ENCODE peak calls at places on chromosome 13, in eight cellular contexts. I is HepG2, U is GM23248, N is SK-N-SH, A is mesendoderm, H is neuronal stem cell, C is mammary epithelial cell, R is astrocyte. Q is an unnamed sample. For H3K4me1 and H3K36me3, the result is how much of the 10 kb centered on the place peaks cover.

GRCh38 chr13:48235814-48236135 is 2.8 kb downstream of the ITM2B start:
- DNase-seq in H (no peak), U (peak), R (no peak), N (no peak), A (no peak), C (no peak), I (no peak), Q (no peak)

GRCh38 chr13:75365724-75366173 is 116.2 kb downstream of the TBC1D4 start:
- DNase-seq in A (peak), R (peak), H (no peak), U (peak), C (peak), I (no peak), N (no peak), Q (peak)

GRCh38 chr13:42740753-42741152 is 40.6 kb upstream of the FAM216B start:
- DNase-seq in H (no peak), A (no peak), C (no peak), I (no peak), R (no peak), U (peak), N (peak), Q (no peak)

GRCh38 chr13:96817336-96817941 is 176.8 kb downstream of the OXGR1 start:
- DNase-seq in C (peak), H (peak), U (peak), I (peak), N (peak), A (peak), R (no peak), Q (peak)

GRCh38 chr13:23586336-23586735 is 16.1 kb downstream of the TNFRSF19 start:
- DNase-seq in U (no peak), I (no peak), H (no peak), C (no peak), N (no peak), R (no peak), A (no peak), Q (no peak)

GRCh38 chr13:95644611-95645052 is at the start of gene DZIP1:
- DNase-seq in U (peak), R (peak), C (peak), I (peak), N (peak), A (peak), H (peak), Q (peak)

GRCh38 chr13:23899555-23899954 is 2.3 kb upstream of the C1QTNF9B start:
- DNase-seq in A (no peak), I (peak), R (peak), U (peak), N (peak), H (no peak), C (peak), Q (peak)

GRCh38 chr13:36476661-36477060 is 44.4 kb downstream of the CCNA1 start:
- DNase-seq in N (no peak), A (no peak), H (no peak), R (peak), C (no peak), U (no peak), I (no peak), Q (no peak)

GRCh38 chr13:100175078-100175802 is 86.3 kb downstream of the PCCA start:
- DNase-seq in H (no peak), U (no peak), R (no peak), A (no peak), C (no peak), I (no peak), N (no peak), Q (no peak)

GRCh38 chr13:74061939-74062595 is 72.1 kb downstream of the KLF12 start:
- DNase-seq in A (no peak), U (peak), N (peak), H (no peak), C (no peak), I (no peak), R (peak), Q (peak)

GRCh38 chr13:45861352-45861751 is 9.8 kb upstream of the SIAH3 start:
- DNase-seq in I (no peak), N (no peak), R (no peak), C (peak), A (no peak), H (no peak), U (no peak), Q (peak)

GRCh38 chr13:51801631-51802099 is 2.3 kb downstream of the DHRS12 start:
- DNase-seq in C (peak), I (no peak), A (peak), H (peak), N (peak), U (peak), R (no peak), Q (no peak)

GRCh38 chr13:26555413-26555812 is 2.1 kb upstream of the WASF3 start:
- DNase-seq in R (no peak), C (no peak), N (no peak), I (no peak), U (no peak), H (no peak), A (peak), Q (no peak)

GRCh38 chr13:56736966-56737365 is 403.8 kb upstream of the PRR20A start:
- DNase-seq in H (no peak), R (no peak), N (no peak), I (no peak), U (no peak), A (no peak), C (no peak), Q (no peak)

GRCh38 chr13:25037057-25037813 is 58.7 kb upstream of the PABPC3 start:
- DNase-seq in A (peak), R (peak), N (peak), U (peak), H (peak), I (peak), C (peak), Q (peak)

GRCh38 chr13:88751994-88752393 is 1080.8 kb downstream of the SLITRK5 start:
- DNase-seq in A (no peak), U (no peak), C (no peak), H (no peak), N (no peak), R (no peak), I (no peak), Q (no peak)

GRCh38 chr13:54301085-54301484 is 1272.5 kb downstream of the OLFM4 start:
- DNase-seq in R (no peak), N (no peak), H (no peak), I (no peak), A (peak), U (no peak), C (no peak), Q (no peak)

GRCh38 chr13:74272826-74273225 is 138.6 kb upstream of the KLF12 start:
- DNase-seq in I (no peak), H (no peak), N (no peak), C (no peak), A (no peak), U (no peak), R (no peak), Q (peak)

GRCh38 chr13:100138859-100139491 is 50.1 kb downstream of the PCCA start:
- DNase-seq in C (peak), R (no peak), A (no peak), H (no peak), U (peak), I (no peak), N (no peak), Q (no peak)

GRCh38 chr13:110249326-110249725 is 57.6 kb downstream of the COL4A1 start:
- DNase-seq in I (no peak), R (no peak), A (no peak), N (no peak), C (no peak), U (no peak), H (no peak), Q (no peak)

GRCh38 chr13:45113809-45114208 is 6.5 kb upstream of the GTF2F2 start:
- DNase-seq in U (no peak), C (no peak), A (no peak), N (no peak), R (no peak), H (no peak), I (no peak), Q (no peak)

GRCh38 chr13:57629391-57629804 is 2.1 kb upstream of the PCDH17 start:
- DNase-seq in N (peak), R (peak), I (no peak), A (no peak), C (no peak), H (no peak), U (peak), Q (peak)

GRCh38 chr13:44969858-44970484 is 19.3 kb downstream of the NUFIP1 start:
- DNase-seq in C (peak), R (peak), A (peak), N (peak), H (peak), U (peak), I (peak), Q (peak)

GRCh38 chr13:33931397-33931987 is 113.5 kb downstream of the RFC3 start:
- DNase-seq in C (peak), N (peak), A (peak), U (peak), H (peak), R (peak), I (peak), Q (peak)

GRCh38 chr13:79194272-79194671 is 211.8 kb downstream of the RBM26 start:
- DNase-seq in A (no peak), I (no peak), N (no peak), H (no peak), C (no peak), U (no peak), R (no peak), Q (no peak)

GRCh38 chr13:57665471-57665870 is 33.9 kb downstream of the PCDH17 start:
- DNase-seq in R (peak), N (no peak), C (no peak), U (no peak), A (no peak), H (no peak), I (no peak), Q (no peak)

GRCh38 chr13:41056194-41056593 is 5.1 kb upstream of the WBP4 start:
- DNase-seq in U (no peak), I (no peak), H (no peak), C (no peak), N (no peak), R (no peak), A (no peak), Q (no peak)
- H3K4me1 ChIP-seq in U (half or more), I (half or more), H (under half), C (under half), N (under half), R (under half), A (under half), Q (half or more)

DNA sequence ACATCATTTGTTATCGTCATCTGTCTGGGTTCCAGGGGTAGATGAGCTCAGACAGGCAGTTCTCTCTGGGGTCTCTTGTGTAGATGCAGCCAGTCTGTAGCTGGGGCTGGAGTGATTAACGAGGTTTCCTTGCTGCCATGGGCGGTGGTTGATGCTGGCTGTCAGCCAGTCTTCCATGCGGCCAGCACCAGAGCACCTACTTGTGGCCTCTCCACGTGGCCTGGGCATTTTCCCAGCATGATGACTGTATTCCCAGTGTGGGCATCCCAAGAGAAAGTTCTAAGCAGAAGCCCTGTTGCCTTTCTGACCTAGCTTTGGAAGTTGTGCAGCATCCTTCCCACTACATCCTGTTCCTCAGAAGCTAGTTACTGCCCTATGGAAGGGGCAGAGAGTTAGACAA is 10.8 kb downstream of the ERCC5 start:
- DNase-seq in N (no peak), H (no peak), R (peak), A (no peak), I (no peak), C (peak), U (peak), Q (no peak)
- H3K36me3 ChIP-seq in N (half or more), H (under half), R (half or more), A (under half), I (half or more), C (under half), U (half or more), Q (half or more)

DNA sequence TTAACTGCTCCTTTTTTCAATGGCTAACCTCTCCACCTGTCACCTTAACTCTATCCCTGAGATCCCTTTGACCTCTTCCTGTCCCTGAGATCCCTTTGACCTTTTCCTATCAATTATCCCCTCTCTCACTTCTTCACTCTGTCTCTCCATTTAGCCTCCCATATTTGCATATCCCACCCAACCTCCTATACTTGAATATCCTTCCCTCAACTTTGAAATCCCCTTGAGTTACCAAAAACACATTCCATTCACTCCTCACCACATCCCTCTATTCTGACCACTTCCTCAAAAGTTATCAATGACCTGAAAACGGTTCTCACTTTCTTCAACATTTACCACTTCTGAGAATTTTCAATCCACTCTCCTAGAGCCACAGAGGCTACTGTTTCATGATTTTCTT is 3.0 kb downstream of the MYCBP2 start:
- DNase-seq in N (no peak), R (no peak), A (no peak), C (no peak), I (no peak), H (no peak), U (no peak), Q (no peak)
- H3K9ac ChIP-seq in N (no peak), R (no peak), A (no peak), C (no peak), I (no peak), H (no peak), U (no peak), Q (peak)

DNA sequence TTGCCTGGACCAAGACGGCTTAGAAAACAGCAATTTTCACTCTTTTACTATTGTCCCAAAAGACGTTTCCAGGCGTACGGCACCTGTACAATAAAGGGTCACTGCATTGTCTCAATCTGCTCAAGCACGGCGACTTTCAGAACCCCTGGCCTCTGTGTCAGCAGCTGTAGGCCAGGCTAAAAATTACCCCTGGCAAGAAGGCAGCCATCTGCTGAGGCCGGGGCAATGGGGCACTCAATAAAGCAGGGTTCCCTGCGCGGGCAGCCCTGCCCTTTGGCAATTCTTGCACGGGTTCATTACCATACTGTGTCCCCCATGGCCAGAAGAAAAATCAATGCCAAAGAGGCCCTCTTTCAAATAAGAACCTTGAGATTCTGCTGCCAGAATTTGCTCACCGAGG is 52.1 kb downstream of the STK24 start:
- DNase-seq in N (no peak), A (no peak), R (no peak), H (no peak), I (no peak), U (no peak), C (no peak), Q (no peak)
- H3K4me1 ChIP-seq in N (under half), A (under half), R (under half), H (under half), I (under half), U (under half), C (under half), Q (under half)

DNA sequence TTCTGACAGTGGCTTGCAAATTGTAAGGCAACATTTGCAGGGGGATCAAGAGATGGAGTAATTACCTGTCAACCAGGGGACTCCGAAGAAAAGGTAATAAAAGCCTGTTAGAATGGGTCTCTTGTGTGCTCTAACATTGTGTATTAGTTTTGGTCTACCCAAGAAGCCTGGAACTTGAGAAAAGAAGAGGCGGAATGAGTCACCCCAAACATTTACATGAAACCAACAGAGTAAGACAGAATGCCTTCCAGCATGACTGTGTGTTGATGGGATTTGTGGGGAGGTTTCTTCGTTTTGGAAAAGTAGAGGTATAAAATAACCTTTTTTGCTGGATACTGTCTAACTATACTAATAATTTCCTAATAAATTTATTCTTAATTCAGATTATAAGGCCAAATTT is 36.7 kb downstream of the ZAR1L start:
- DNase-seq in U (peak), I (no peak), H (no peak), A (peak), R (peak), C (peak), N (no peak), Q (peak)
- H3K36me3 ChIP-seq in U (under half), I (under half), H (under half), A (under half), R (under half), C (under half), N (under half), Q (under half)

GRCh38 chr13:27619093-27619705 is 1.1 kb downstream of the LNX2 start:
- DNase-seq in N (no peak), U (peak), A (no peak), R (peak), C (no peak), H (no peak), I (peak), Q (peak)

GRCh38 chr13:27619711-27620376 is 485 bp downstream of the LNX2 start:
- DNase-seq in R (peak), A (peak), C (no peak), H (no peak), U (peak), I (peak), N (peak), Q (no peak)

GRCh38 chr13:27621366-27622101 is at the start of gene POLR1D:
- DNase-seq in U (peak), C (peak), N (peak), H (peak), I (peak), R (peak), A (peak), Q (peak)

GRCh38 chr13:27621116-27621365 is 651 bp upstream of the POLR1D start:
- DNase-seq in H (no peak), R (peak), A (no peak), C (no peak), I (no peak), N (no peak), U (no peak), Q (no peak)

DNA sequence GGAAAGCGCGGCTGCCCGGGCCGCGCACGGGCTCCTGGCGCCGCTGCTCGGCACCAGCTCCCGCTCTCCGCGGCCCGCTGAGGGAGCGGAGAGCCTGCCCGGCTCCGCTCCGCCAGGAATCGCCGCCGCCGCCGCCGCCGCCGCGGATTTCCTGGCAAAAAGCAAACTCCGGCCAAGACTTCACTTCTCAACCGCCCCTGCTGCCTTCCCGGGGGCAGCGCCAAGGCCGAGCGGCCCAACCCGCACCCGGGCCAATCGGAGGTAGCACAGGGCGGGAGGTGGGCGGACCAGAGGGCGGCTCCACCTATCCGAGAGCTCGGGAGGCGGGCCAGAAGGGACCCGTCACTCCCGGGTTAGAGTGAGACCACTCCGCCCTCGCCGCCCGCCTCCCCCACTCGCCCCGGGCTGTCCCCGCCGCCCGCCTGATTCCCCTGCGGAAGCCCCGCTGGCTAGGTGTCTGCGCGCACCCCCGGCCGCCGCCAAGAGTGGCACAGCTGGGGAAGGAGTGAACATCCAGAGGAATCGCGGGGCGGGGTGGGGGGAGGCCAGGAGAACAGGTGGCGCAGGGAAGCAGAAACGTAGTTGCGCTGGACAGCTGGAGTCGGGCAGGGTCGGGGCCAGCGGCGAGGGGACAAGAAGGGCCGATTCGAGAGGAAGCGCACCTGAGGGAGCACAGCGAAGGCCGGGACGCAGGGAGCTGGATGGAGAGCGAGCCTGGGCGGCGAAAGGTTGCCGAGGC is at the start of gene LNX2:
- DNase-seq in R (peak), N (peak), U (peak), A (peak), C (peak), H (peak), I (peak), Q (peak)
- H3K9ac ChIP-seq in R (peak), N (peak), U (peak), A (peak), C (peak), H (peak), I (peak), Q (peak)

GRCh38 chr13:50080158-50080855 is 65.1 kb downstream of the KCNRG start:
- DNase-seq in U (peak), I (peak), A (peak), N (peak), R (peak), C (peak), H (peak), Q (peak)
- H3K4me1 ChIP-seq in U (under half), I (half or more), A (under half), N (under half), R (under half), C (under half), H (under half), Q (under half)

GRCh38 chr13:113178896-113179167 is 20.4 kb downstream of the PROZ start:
- DNase-seq in R (peak), U (no peak), A (no peak), I (no peak), C (no peak), N (no peak), H (no peak), Q (no peak)

GRCh38 chr13:113178070-113178895 is 19.8 kb downstream of the PROZ start:
- DNase-seq in U (peak), C (peak), H (no peak), A (peak), I (no peak), N (peak), R (peak), Q (peak)

GRCh38 chr13:113179374-113180230 is 21.2 kb downstream of the PROZ start:
- DNase-seq in H (peak), R (peak), I (no peak), U (no peak), C (no peak), A (peak), N (no peak), Q (no peak)

GRCh38 chr13:113176292-113176691 is 17.8 kb downstream of the PROZ start:
- DNase-seq in H (no peak), R (no peak), U (no peak), C (no peak), N (no peak), I (no peak), A (no peak), Q (no peak)

DNA sequence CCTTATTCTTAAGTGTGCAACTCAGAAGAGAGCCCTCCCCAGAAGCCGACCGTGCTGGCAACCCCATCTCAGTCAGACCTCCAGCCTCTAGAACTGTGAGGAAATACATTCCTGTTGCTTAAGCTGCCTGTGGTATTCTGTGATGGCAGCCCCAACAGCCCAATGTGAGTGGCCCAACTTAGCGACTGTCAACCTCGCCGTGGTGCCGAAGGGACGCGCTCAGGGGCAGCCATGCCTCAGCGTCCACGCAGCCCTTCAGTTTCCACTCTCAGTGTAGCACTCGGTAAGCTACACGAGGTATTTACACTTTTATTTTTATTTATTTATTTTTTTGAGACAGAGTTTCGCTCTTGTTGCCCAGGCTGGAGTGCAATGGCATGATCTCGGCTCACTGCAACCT is 18.4 kb downstream of the PROZ start:
- DNase-seq in I (no peak), C (no peak), R (no peak), H (no peak), A (no peak), N (no peak), U (no peak), Q (no peak)
- H3K36me3 ChIP-seq in I (half or more), C (under half), R (under half), H (under half), A (under half), N (half or more), U (under half), Q (half or more)